ENCODE peak calls at places on chromosomes 11 and 22, in six cellular contexts. One of them, this sample, is unnamed. For H3K4me1, the result is how much of the 10 kb centered on the place peaks cover.

GRCh38 chr11:123235117-123235686 is 40.2 kb upstream of the CLMP start:
- DNase-seq in endodermal cell: peak
- DNase-seq in pancreas: no peak
- DNase-seq in foreskin keratinocyte: no peak
- DNase-seq in OCI-LY7: peak
- DNase-seq in A673: peak
- DNase-seq in this sample: peak

GRCh38 chr11:104443387-104443786 is 279.4 kb upstream of the PDGFD start:
- DNase-seq in endodermal cell: no peak
- DNase-seq in pancreas: no peak
- DNase-seq in foreskin keratinocyte: no peak
- DNase-seq in OCI-LY7: no peak
- DNase-seq in A673: peak
- DNase-seq in this sample: no peak

GRCh38 chr11:2303627-2304155 is 1.9 kb downstream of the TSPAN32 start:
- DNase-seq in endodermal cell: no peak
- DNase-seq in pancreas: peak
- DNase-seq in foreskin keratinocyte: no peak
- DNase-seq in OCI-LY7: no peak
- DNase-seq in A673: no peak
- DNase-seq in this sample: no peak

GRCh38 chr11:64444838-64445441 is 86.0 kb downstream of the RPS6KA4 start:
- DNase-seq in endodermal cell: peak
- DNase-seq in pancreas: no peak
- DNase-seq in foreskin keratinocyte: peak
- DNase-seq in OCI-LY7: peak
- DNase-seq in A673: peak
- DNase-seq in this sample: peak

GRCh38 chr22:17786435-17787158 is 12.3 kb upstream of the BID start:
- DNase-seq in endodermal cell: peak
- DNase-seq in pancreas: no peak
- DNase-seq in foreskin keratinocyte: no peak
- DNase-seq in OCI-LY7: peak
- DNase-seq in A673: no peak
- DNase-seq in this sample: peak

GRCh38 chr11:123491241-123491640 is 61.2 kb downstream of the GRAMD1B start:
- DNase-seq in endodermal cell: no peak
- DNase-seq in pancreas: no peak
- DNase-seq in foreskin keratinocyte: no peak
- DNase-seq in OCI-LY7: no peak
- DNase-seq in A673: no peak
- DNase-seq in this sample: no peak

GRCh38 chr11:107928767-107929507 is 689 bp downstream of the RAB39A start:
- DNase-seq in endodermal cell: peak
- DNase-seq in pancreas: peak
- DNase-seq in foreskin keratinocyte: no peak
- DNase-seq in OCI-LY7: peak
- DNase-seq in A673: peak
- DNase-seq in this sample: no peak

GRCh38 chr22:42691440-42691839 is 29.2 kb downstream of the A4GALT start:
- DNase-seq in endodermal cell: no peak
- DNase-seq in pancreas: no peak
- DNase-seq in foreskin keratinocyte: no peak
- DNase-seq in OCI-LY7: no peak
- DNase-seq in A673: no peak
- DNase-seq in this sample: no peak

GRCh38 chr11:92225206-92225562 is 566 bp downstream of the FAT3 start:
- DNase-seq in endodermal cell: peak
- DNase-seq in pancreas: no peak
- DNase-seq in foreskin keratinocyte: peak
- DNase-seq in OCI-LY7: no peak
- DNase-seq in A673: peak
- DNase-seq in this sample: no peak

GRCh38 chr11:33266418-33267215 is 9.4 kb downstream of the HIPK3 start:
- DNase-seq in endodermal cell: no peak
- DNase-seq in pancreas: no peak
- DNase-seq in foreskin keratinocyte: no peak
- DNase-seq in OCI-LY7: no peak
- DNase-seq in A673: peak
- DNase-seq in this sample: peak

GRCh38 chr11:11782532-11783110 is 59.2 kb upstream of the USP47 start:
- DNase-seq in endodermal cell: no peak
- DNase-seq in pancreas: no peak
- DNase-seq in foreskin keratinocyte: peak
- DNase-seq in OCI-LY7: no peak
- DNase-seq in A673: no peak
- DNase-seq in this sample: no peak

GRCh38 chr22:41526802-41527799 is 17.2 kb downstream of the POLR3H start:
- DNase-seq in endodermal cell: peak
- DNase-seq in pancreas: no peak
- DNase-seq in foreskin keratinocyte: no peak
- DNase-seq in OCI-LY7: peak
- DNase-seq in A673: peak
- DNase-seq in this sample: peak

GRCh38 chr11:109946322-109946846 is 146.8 kb upstream of the ZC3H12C start:
- DNase-seq in endodermal cell: peak
- DNase-seq in pancreas: peak
- DNase-seq in foreskin keratinocyte: peak
- DNase-seq in OCI-LY7: peak
- DNase-seq in A673: peak
- DNase-seq in this sample: peak

GRCh38 chr11:4539603-4540219 is 5.3 kb upstream of the OR52M1 start:
- DNase-seq in endodermal cell: peak
- DNase-seq in pancreas: peak
- DNase-seq in foreskin keratinocyte: peak
- DNase-seq in OCI-LY7: peak
- DNase-seq in A673: peak
- DNase-seq in this sample: peak

GRCh38 chr11:60165538-60165937 is 17.3 kb downstream of the MS4A6A start:
- DNase-seq in endodermal cell: no peak
- DNase-seq in pancreas: no peak
- DNase-seq in foreskin keratinocyte: no peak
- DNase-seq in OCI-LY7: no peak
- DNase-seq in A673: no peak
- DNase-seq in this sample: no peak

GRCh38 chr11:113384551-113384950 is 3.0 kb upstream of the ANKK1 start:
- DNase-seq in endodermal cell: no peak
- DNase-seq in pancreas: no peak
- DNase-seq in foreskin keratinocyte: peak
- DNase-seq in OCI-LY7: no peak
- DNase-seq in A673: peak
- DNase-seq in this sample: peak

GRCh38 chr11:107591446-107592236 is 694 bp downstream of the ELMOD1 start:
- DNase-seq in endodermal cell: peak
- DNase-seq in pancreas: no peak
- DNase-seq in foreskin keratinocyte: no peak
- DNase-seq in OCI-LY7: no peak
- DNase-seq in A673: no peak
- DNase-seq in this sample: peak

GRCh38 chr11:102552447-102553200 is 22.1 kb upstream of the MMP7 start:
- DNase-seq in endodermal cell: no peak
- DNase-seq in pancreas: peak
- DNase-seq in foreskin keratinocyte: peak
- DNase-seq in OCI-LY7: no peak
- DNase-seq in A673: no peak
- DNase-seq in this sample: no peak

GRCh38 chr11:3041699-3042098 is 15.5 kb downstream of the CARS1 start:
- DNase-seq in endodermal cell: no peak
- DNase-seq in pancreas: no peak
- DNase-seq in foreskin keratinocyte: no peak
- DNase-seq in OCI-LY7: no peak
- DNase-seq in A673: no peak
- DNase-seq in this sample: no peak

GRCh38 chr22:39718206-39718605 is 147.7 kb downstream of the CACNA1I start:
- DNase-seq in endodermal cell: no peak
- DNase-seq in pancreas: no peak
- DNase-seq in foreskin keratinocyte: no peak
- DNase-seq in OCI-LY7: no peak
- DNase-seq in A673: no peak
- DNase-seq in this sample: no peak

GRCh38 chr11:130390071-130390758 is 38.2 kb downstream of the ADAMTS8 start:
- DNase-seq in endodermal cell: no peak
- DNase-seq in pancreas: no peak
- DNase-seq in foreskin keratinocyte: peak
- DNase-seq in OCI-LY7: peak
- DNase-seq in A673: peak
- DNase-seq in this sample: peak

GRCh38 chr11:2175659-2176058 is 4.0 kb upstream of the TH start:
- DNase-seq in endodermal cell: no peak
- DNase-seq in pancreas: no peak
- DNase-seq in foreskin keratinocyte: peak
- DNase-seq in OCI-LY7: no peak
- DNase-seq in A673: no peak
- DNase-seq in this sample: peak

GRCh38 chr11:66080055-66080817 is 10.2 kb downstream of the PACS1 start:
- DNase-seq in endodermal cell: no peak
- DNase-seq in pancreas: peak
- DNase-seq in foreskin keratinocyte: peak
- DNase-seq in OCI-LY7: no peak
- DNase-seq in A673: peak
- DNase-seq in this sample: peak

GRCh38 chr11:130675456-130675855 is 227.0 kb downstream of the ADAMTS15 start:
- DNase-seq in endodermal cell: no peak
- DNase-seq in pancreas: peak
- DNase-seq in foreskin keratinocyte: no peak
- DNase-seq in OCI-LY7: no peak
- DNase-seq in A673: peak
- DNase-seq in this sample: peak

GRCh38 chr11:6799402-6799801 is at the start of gene OR6A2:
- DNase-seq in endodermal cell: no peak
- DNase-seq in pancreas: no peak
- DNase-seq in foreskin keratinocyte: peak
- DNase-seq in OCI-LY7: no peak
- DNase-seq in A673: peak
- DNase-seq in this sample: peak

GRCh38 chr22:34833982-34834510 is 231.9 kb upstream of the ISX start:
- DNase-seq in endodermal cell: peak
- DNase-seq in pancreas: no peak
- DNase-seq in foreskin keratinocyte: no peak
- DNase-seq in OCI-LY7: no peak
- DNase-seq in A673: no peak
- DNase-seq in this sample: no peak

GRCh38 chr22:31501738-31502137 is 5.4 kb downstream of the SFI1 start:
- DNase-seq in endodermal cell: no peak
- DNase-seq in pancreas: no peak
- DNase-seq in foreskin keratinocyte: no peak
- DNase-seq in OCI-LY7: no peak
- DNase-seq in A673: no peak
- DNase-seq in this sample: no peak

GRCh38 chr11:47399860-47400812 is 8.3 kb upstream of the SLC39A13 start:
- DNase-seq in endodermal cell: peak
- DNase-seq in pancreas: peak
- DNase-seq in foreskin keratinocyte: no peak
- DNase-seq in OCI-LY7: peak
- DNase-seq in A673: peak
- DNase-seq in this sample: no peak

GRCh38 chr22:29625090-29625825 is 21.8 kb downstream of the NF2 start:
- DNase-seq in endodermal cell: peak
- DNase-seq in pancreas: no peak
- DNase-seq in foreskin keratinocyte: peak
- DNase-seq in OCI-LY7: peak
- DNase-seq in A673: peak
- DNase-seq in this sample: peak

GRCh38 chr11:69287968-69288882 is 5.7 kb upstream of the MYEOV start:
- DNase-seq in endodermal cell: no peak
- DNase-seq in pancreas: no peak
- DNase-seq in foreskin keratinocyte: peak
- DNase-seq in OCI-LY7: peak
- DNase-seq in A673: no peak
- DNase-seq in this sample: no peak

GRCh38 chr11:85755285-85755684 is 55.7 kb downstream of the SYTL2 start:
- DNase-seq in endodermal cell: no peak
- DNase-seq in pancreas: no peak
- DNase-seq in foreskin keratinocyte: peak
- DNase-seq in OCI-LY7: no peak
- DNase-seq in A673: no peak
- DNase-seq in this sample: no peak
- H3K4me1 ChIP-seq in endodermal cell: under half
- H3K4me1 ChIP-seq in pancreas: under half
- H3K4me1 ChIP-seq in foreskin keratinocyte: under half
- H3K4me1 ChIP-seq in OCI-LY7: under half
- H3K4me1 ChIP-seq in A673: under half
- H3K4me1 ChIP-seq in this sample: under half

GRCh38 chr22:27881404-27881803 is 37.7 kb downstream of the PITPNB start:
- DNase-seq in endodermal cell: no peak
- DNase-seq in pancreas: no peak
- DNase-seq in foreskin keratinocyte: no peak
- DNase-seq in OCI-LY7: no peak
- DNase-seq in A673: no peak
- DNase-seq in this sample: peak
- H3K4me1 ChIP-seq in endodermal cell: under half
- H3K4me1 ChIP-seq in pancreas: under half
- H3K4me1 ChIP-seq in foreskin keratinocyte: under half
- H3K4me1 ChIP-seq in OCI-LY7: under half
- H3K4me1 ChIP-seq in A673: under half
- H3K4me1 ChIP-seq in this sample: half or more

GRCh38 chr22:50505776-50506610 is 1.5 kb downstream of the LMF2 start:
- DNase-seq in endodermal cell: no peak
- DNase-seq in pancreas: peak
- DNase-seq in foreskin keratinocyte: no peak
- DNase-seq in OCI-LY7: no peak
- DNase-seq in A673: no peak
- DNase-seq in this sample: no peak
- H3K4me1 ChIP-seq in endodermal cell: under half
- H3K4me1 ChIP-seq in pancreas: under half
- H3K4me1 ChIP-seq in foreskin keratinocyte: under half
- H3K4me1 ChIP-seq in OCI-LY7: under half
- H3K4me1 ChIP-seq in A673: under half
- H3K4me1 ChIP-seq in this sample: under half

GRCh38 chr11:119363081-119363861 is 16.8 kb upstream of the MFRP start:
- DNase-seq in endodermal cell: peak
- DNase-seq in pancreas: no peak
- DNase-seq in foreskin keratinocyte: no peak
- DNase-seq in OCI-LY7: no peak
- DNase-seq in A673: no peak
- DNase-seq in this sample: no peak
- H3K4me1 ChIP-seq in endodermal cell: under half
- H3K4me1 ChIP-seq in pancreas: under half
- H3K4me1 ChIP-seq in foreskin keratinocyte: under half
- H3K4me1 ChIP-seq in OCI-LY7: half or more
- H3K4me1 ChIP-seq in A673: under half
- H3K4me1 ChIP-seq in this sample: under half

This sample was measured in GM23248.